ENCODE peak calls at places on chromosomes 11 and 22, in nine cellular contexts. One of them, this sample, is unnamed. For H3K4me1, the result is how much of the 10 kb centered on the place peaks cover.

GRCh38 chr11:9895016-9895415 is 231.1 kb downstream of the SWAP70 start:
- DNase-seq in stomach: no peak
- DNase-seq in H1: no peak
- DNase-seq in spleen: no peak
- DNase-seq in cardiac muscle cell: peak
- DNase-seq in pancreas: no peak
- DNase-seq in effector memory CD4-positive, alpha-beta T cell: no peak
- DNase-seq in CD8-positive, alpha-beta memory T cell: no peak
- DNase-seq in K562: no peak
- DNase-seq in this sample: no peak

GRCh38 chr11:36237341-36237740 is 51.9 kb downstream of the COMMD9 start:
- DNase-seq in H1: no peak
- DNase-seq in pancreas: no peak
- DNase-seq in spleen: no peak
- DNase-seq in CD8-positive, alpha-beta memory T cell: no peak
- DNase-seq in cardiac muscle cell: no peak
- DNase-seq in effector memory CD4-positive, alpha-beta T cell: no peak
- DNase-seq in stomach: no peak
- DNase-seq in K562: no peak
- DNase-seq in this sample: no peak

GRCh38 chr11:62020661-62021060 is 53.2 kb upstream of the FTH1 start:
- DNase-seq in CD8-positive, alpha-beta memory T cell: no peak
- DNase-seq in stomach: no peak
- DNase-seq in cardiac muscle cell: no peak
- DNase-seq in pancreas: no peak
- DNase-seq in K562: no peak
- DNase-seq in spleen: peak
- DNase-seq in H1: no peak
- DNase-seq in effector memory CD4-positive, alpha-beta T cell: no peak
- DNase-seq in this sample: no peak

GRCh38 chr11:69167916-69168691 is 12.4 kb downstream of the SMIM38 start:
- DNase-seq in spleen: peak
- DNase-seq in cardiac muscle cell: peak
- DNase-seq in CD8-positive, alpha-beta memory T cell: no peak
- DNase-seq in stomach: no peak
- DNase-seq in effector memory CD4-positive, alpha-beta T cell: no peak
- DNase-seq in H1: no peak
- DNase-seq in K562: no peak
- DNase-seq in pancreas: no peak
- DNase-seq in this sample: no peak

GRCh38 chr11:35491231-35491871 is 34.1 kb downstream of the PAMR1 start:
- DNase-seq in stomach: no peak
- DNase-seq in cardiac muscle cell: peak
- DNase-seq in K562: no peak
- DNase-seq in H1: no peak
- DNase-seq in spleen: no peak
- DNase-seq in effector memory CD4-positive, alpha-beta T cell: no peak
- DNase-seq in pancreas: no peak
- DNase-seq in CD8-positive, alpha-beta memory T cell: no peak
- DNase-seq in this sample: no peak

GRCh38 chr11:134541951-134542350 is 129.9 kb upstream of the B3GAT1 start:
- DNase-seq in CD8-positive, alpha-beta memory T cell: no peak
- DNase-seq in pancreas: no peak
- DNase-seq in spleen: no peak
- DNase-seq in H1: no peak
- DNase-seq in K562: no peak
- DNase-seq in cardiac muscle cell: no peak
- DNase-seq in stomach: no peak
- DNase-seq in effector memory CD4-positive, alpha-beta T cell: no peak
- DNase-seq in this sample: no peak

GRCh38 chr22:36048911-36049677 is 20.5 kb upstream of the RBFOX2 start:
- DNase-seq in CD8-positive, alpha-beta memory T cell: no peak
- DNase-seq in stomach: no peak
- DNase-seq in spleen: no peak
- DNase-seq in effector memory CD4-positive, alpha-beta T cell: no peak
- DNase-seq in K562: peak
- DNase-seq in H1: no peak
- DNase-seq in pancreas: no peak
- DNase-seq in cardiac muscle cell: peak
- DNase-seq in this sample: no peak

GRCh38 chr11:9754041-9754471 is 90.2 kb downstream of the SWAP70 start:
- DNase-seq in CD8-positive, alpha-beta memory T cell: no peak
- DNase-seq in pancreas: no peak
- DNase-seq in spleen: no peak
- DNase-seq in H1: no peak
- DNase-seq in effector memory CD4-positive, alpha-beta T cell: no peak
- DNase-seq in K562: no peak
- DNase-seq in cardiac muscle cell: no peak
- DNase-seq in stomach: no peak
- DNase-seq in this sample: no peak

GRCh38 chr11:118768715-118769114 is 22.2 kb downstream of the DDX6 start:
- DNase-seq in spleen: no peak
- DNase-seq in cardiac muscle cell: no peak
- DNase-seq in K562: no peak
- DNase-seq in effector memory CD4-positive, alpha-beta T cell: no peak
- DNase-seq in H1: no peak
- DNase-seq in CD8-positive, alpha-beta memory T cell: no peak
- DNase-seq in stomach: no peak
- DNase-seq in pancreas: no peak
- DNase-seq in this sample: no peak

GRCh38 chr11:11857769-11858168 is 16.0 kb downstream of the USP47 start:
- DNase-seq in stomach: no peak
- DNase-seq in CD8-positive, alpha-beta memory T cell: peak
- DNase-seq in effector memory CD4-positive, alpha-beta T cell: no peak
- DNase-seq in cardiac muscle cell: no peak
- DNase-seq in pancreas: no peak
- DNase-seq in spleen: no peak
- DNase-seq in K562: no peak
- DNase-seq in H1: no peak
- DNase-seq in this sample: no peak

GRCh38 chr11:112128483-112129121 is 35.3 kb downstream of the IL18 start:
- DNase-seq in CD8-positive, alpha-beta memory T cell: no peak
- DNase-seq in cardiac muscle cell: peak
- DNase-seq in stomach: peak
- DNase-seq in H1: no peak
- DNase-seq in K562: no peak
- DNase-seq in pancreas: no peak
- DNase-seq in effector memory CD4-positive, alpha-beta T cell: no peak
- DNase-seq in spleen: no peak
- DNase-seq in this sample: peak

GRCh38 chr11:124086447-124086846 is 28.8 kb upstream of the VWA5A start:
- DNase-seq in stomach: no peak
- DNase-seq in effector memory CD4-positive, alpha-beta T cell: no peak
- DNase-seq in pancreas: no peak
- DNase-seq in H1: no peak
- DNase-seq in cardiac muscle cell: no peak
- DNase-seq in CD8-positive, alpha-beta memory T cell: no peak
- DNase-seq in spleen: no peak
- DNase-seq in K562: no peak
- DNase-seq in this sample: no peak

GRCh38 chr11:108340958-108341357 is 118.1 kb downstream of the ATM start:
- DNase-seq in effector memory CD4-positive, alpha-beta T cell: no peak
- DNase-seq in cardiac muscle cell: no peak
- DNase-seq in K562: peak
- DNase-seq in H1: peak
- DNase-seq in CD8-positive, alpha-beta memory T cell: no peak
- DNase-seq in stomach: no peak
- DNase-seq in pancreas: no peak
- DNase-seq in spleen: no peak
- DNase-seq in this sample: no peak

GRCh38 chr11:102341844-102342318 is 5.1 kb upstream of the BIRC2 start:
- DNase-seq in effector memory CD4-positive, alpha-beta T cell: peak
- DNase-seq in K562: peak
- DNase-seq in spleen: no peak
- DNase-seq in stomach: peak
- DNase-seq in pancreas: peak
- DNase-seq in cardiac muscle cell: peak
- DNase-seq in H1: no peak
- DNase-seq in CD8-positive, alpha-beta memory T cell: peak
- DNase-seq in this sample: peak

GRCh38 chr11:123773959-123774358 is 19.6 kb upstream of the OR6X1 start:
- DNase-seq in pancreas: no peak
- DNase-seq in spleen: no peak
- DNase-seq in CD8-positive, alpha-beta memory T cell: no peak
- DNase-seq in cardiac muscle cell: no peak
- DNase-seq in effector memory CD4-positive, alpha-beta T cell: no peak
- DNase-seq in K562: no peak
- DNase-seq in stomach: no peak
- DNase-seq in H1: no peak
- DNase-seq in this sample: no peak

GRCh38 chr11:71505781-71506180 is 21.3 kb upstream of the KRTAP5-7 start:
- DNase-seq in CD8-positive, alpha-beta memory T cell: no peak
- DNase-seq in pancreas: no peak
- DNase-seq in stomach: no peak
- DNase-seq in spleen: no peak
- DNase-seq in K562: no peak
- DNase-seq in cardiac muscle cell: no peak
- DNase-seq in effector memory CD4-positive, alpha-beta T cell: no peak
- DNase-seq in H1: no peak
- DNase-seq in this sample: no peak

GRCh38 chr11:63858628-63859550 is 20.0 kb downstream of the MARK2 start:
- DNase-seq in effector memory CD4-positive, alpha-beta T cell: no peak
- DNase-seq in spleen: peak
- DNase-seq in cardiac muscle cell: peak
- DNase-seq in stomach: peak
- DNase-seq in K562: peak
- DNase-seq in pancreas: no peak
- DNase-seq in CD8-positive, alpha-beta memory T cell: no peak
- DNase-seq in H1: no peak
- DNase-seq in this sample: peak

GRCh38 chr11:114822038-114822437 is 143.7 kb downstream of the NXPE2 start:
- DNase-seq in cardiac muscle cell: no peak
- DNase-seq in H1: no peak
- DNase-seq in pancreas: no peak
- DNase-seq in spleen: no peak
- DNase-seq in K562: no peak
- DNase-seq in CD8-positive, alpha-beta memory T cell: no peak
- DNase-seq in effector memory CD4-positive, alpha-beta T cell: no peak
- DNase-seq in stomach: no peak
- DNase-seq in this sample: no peak

GRCh38 chr11:4038973-4039372 is 55.6 kb upstream of the RRM1 start:
- DNase-seq in effector memory CD4-positive, alpha-beta T cell: no peak
- DNase-seq in spleen: no peak
- DNase-seq in stomach: no peak
- DNase-seq in H1: no peak
- DNase-seq in CD8-positive, alpha-beta memory T cell: no peak
- DNase-seq in pancreas: no peak
- DNase-seq in cardiac muscle cell: no peak
- DNase-seq in K562: no peak
- DNase-seq in this sample: no peak

GRCh38 chr22:36510966-36511881 is 4.4 kb upstream of the FOXRED2 start:
- DNase-seq in CD8-positive, alpha-beta memory T cell: peak
- DNase-seq in H1: no peak
- DNase-seq in effector memory CD4-positive, alpha-beta T cell: no peak
- DNase-seq in cardiac muscle cell: peak
- DNase-seq in pancreas: no peak
- DNase-seq in K562: peak
- DNase-seq in spleen: no peak
- DNase-seq in stomach: no peak
- DNase-seq in this sample: peak

GRCh38 chr22:23269441-23270211 is 89.3 kb downstream of the BCR start:
- DNase-seq in stomach: no peak
- DNase-seq in K562: peak
- DNase-seq in effector memory CD4-positive, alpha-beta T cell: no peak
- DNase-seq in H1: no peak
- DNase-seq in CD8-positive, alpha-beta memory T cell: no peak
- DNase-seq in spleen: peak
- DNase-seq in cardiac muscle cell: no peak
- DNase-seq in pancreas: no peak
- DNase-seq in this sample: no peak

GRCh38 chr22:42967005-42967404 is 47.9 kb downstream of the PACSIN2 start:
- DNase-seq in spleen: no peak
- DNase-seq in stomach: no peak
- DNase-seq in effector memory CD4-positive, alpha-beta T cell: no peak
- DNase-seq in H1: no peak
- DNase-seq in pancreas: no peak
- DNase-seq in K562: no peak
- DNase-seq in cardiac muscle cell: no peak
- DNase-seq in CD8-positive, alpha-beta memory T cell: no peak
- DNase-seq in this sample: no peak

GRCh38 chr11:47765086-47765485 is 2.1 kb downstream of the FNBP4 start:
- DNase-seq in stomach: no peak
- DNase-seq in spleen: no peak
- DNase-seq in cardiac muscle cell: no peak
- DNase-seq in pancreas: no peak
- DNase-seq in effector memory CD4-positive, alpha-beta T cell: no peak
- DNase-seq in H1: no peak
- DNase-seq in K562: no peak
- DNase-seq in CD8-positive, alpha-beta memory T cell: no peak
- DNase-seq in this sample: no peak

GRCh38 chr11:90556026-90556425 is 333.2 kb upstream of the CHORDC1 start:
- DNase-seq in CD8-positive, alpha-beta memory T cell: no peak
- DNase-seq in effector memory CD4-positive, alpha-beta T cell: no peak
- DNase-seq in pancreas: no peak
- DNase-seq in H1: no peak
- DNase-seq in cardiac muscle cell: no peak
- DNase-seq in K562: no peak
- DNase-seq in stomach: no peak
- DNase-seq in spleen: no peak
- DNase-seq in this sample: no peak
- H3K4me1 ChIP-seq in CD8-positive, alpha-beta memory T cell: under half
- H3K4me1 ChIP-seq in effector memory CD4-positive, alpha-beta T cell: under half
- H3K4me1 ChIP-seq in pancreas: under half
- H3K4me1 ChIP-seq in H1: under half
- H3K4me1 ChIP-seq in cardiac muscle cell: under half
- H3K4me1 ChIP-seq in K562: under half
- H3K4me1 ChIP-seq in stomach: under half
- H3K4me1 ChIP-seq in spleen: under half
- H3K4me1 ChIP-seq in this sample: under half

GRCh38 chr11:12901874-12902481 is 107.1 kb upstream of the RASSF10 start:
- DNase-seq in cardiac muscle cell: no peak
- DNase-seq in pancreas: no peak
- DNase-seq in K562: no peak
- DNase-seq in H1: no peak
- DNase-seq in stomach: no peak
- DNase-seq in effector memory CD4-positive, alpha-beta T cell: no peak
- DNase-seq in CD8-positive, alpha-beta memory T cell: no peak
- DNase-seq in spleen: no peak
- DNase-seq in this sample: no peak
- H3K4me1 ChIP-seq in cardiac muscle cell: under half
- H3K4me1 ChIP-seq in pancreas: under half
- H3K4me1 ChIP-seq in K562: under half
- H3K4me1 ChIP-seq in H1: under half
- H3K4me1 ChIP-seq in stomach: under half
- H3K4me1 ChIP-seq in effector memory CD4-positive, alpha-beta T cell: under half
- H3K4me1 ChIP-seq in CD8-positive, alpha-beta memory T cell: under half
- H3K4me1 ChIP-seq in spleen: under half
- H3K4me1 ChIP-seq in this sample: under half

GRCh38 chr22:39520054-39520873 is at the start of gene ATF4:
- DNase-seq in stomach: peak
- DNase-seq in pancreas: peak
- DNase-seq in CD8-positive, alpha-beta memory T cell: peak
- DNase-seq in H1: peak
- DNase-seq in K562: peak
- DNase-seq in spleen: peak
- DNase-seq in cardiac muscle cell: peak
- DNase-seq in effector memory CD4-positive, alpha-beta T cell: peak
- DNase-seq in this sample: peak
- H3K4me1 ChIP-seq in stomach: under half
- H3K4me1 ChIP-seq in pancreas: under half
- H3K4me1 ChIP-seq in CD8-positive, alpha-beta memory T cell: under half
- H3K4me1 ChIP-seq in H1: under half
- H3K4me1 ChIP-seq in K562: under half
- H3K4me1 ChIP-seq in spleen: under half
- H3K4me1 ChIP-seq in cardiac muscle cell: under half
- H3K4me1 ChIP-seq in effector memory CD4-positive, alpha-beta T cell: under half
- H3K4me1 ChIP-seq in this sample: under half

GRCh38 chr11:44941286-44942021 is 9.2 kb downstream of the TP53I11 start:
- DNase-seq in CD8-positive, alpha-beta memory T cell: no peak
- DNase-seq in stomach: no peak
- DNase-seq in effector memory CD4-positive, alpha-beta T cell: no peak
- DNase-seq in pancreas: no peak
- DNase-seq in spleen: no peak
- DNase-seq in H1: no peak
- DNase-seq in cardiac muscle cell: no peak
- DNase-seq in K562: no peak
- DNase-seq in this sample: no peak
- H3K4me1 ChIP-seq in CD8-positive, alpha-beta memory T cell: under half
- H3K4me1 ChIP-seq in stomach: under half
- H3K4me1 ChIP-seq in effector memory CD4-positive, alpha-beta T cell: under half
- H3K4me1 ChIP-seq in pancreas: under half
- H3K4me1 ChIP-seq in spleen: under half
- H3K4me1 ChIP-seq in H1: half or more
- H3K4me1 ChIP-seq in cardiac muscle cell: under half
- H3K4me1 ChIP-seq in K562: under half
- H3K4me1 ChIP-seq in this sample: under half